ENCODE peak calls at places on chromosomes 7 and 10, in nine cellular contexts. One of them, this sample, is unnamed.

GRCh38 chr10:70759769-70760168 is 25.4 kb downstream of the TBATA start:
- DNase-seq in ELF-1: peak
- DNase-seq in HuH-7.5: no peak
- DNase-seq in endothelial cell: no peak
- DNase-seq in HEK293T: no peak
- DNase-seq in neuronal stem cell: no peak
- DNase-seq in NCI-H2081: no peak
- DNase-seq in Calu3: no peak
- DNase-seq in skeletal muscle cell: no peak
- DNase-seq in this sample: no peak

GRCh38 chr10:24344279-24344678 is 135.3 kb downstream of the KIAA1217 start:
- DNase-seq in ELF-1: no peak
- DNase-seq in HuH-7.5: no peak
- DNase-seq in endothelial cell: no peak
- DNase-seq in HEK293T: no peak
- DNase-seq in neuronal stem cell: no peak
- DNase-seq in NCI-H2081: no peak
- DNase-seq in Calu3: peak
- DNase-seq in skeletal muscle cell: peak
- DNase-seq in this sample: peak

GRCh38 chr7:121530251-121531174 is 134.4 kb upstream of the FAM3C start:
- DNase-seq in ELF-1: peak
- DNase-seq in HuH-7.5: no peak
- DNase-seq in endothelial cell: no peak
- DNase-seq in HEK293T: no peak
- DNase-seq in neuronal stem cell: no peak
- DNase-seq in NCI-H2081: no peak
- DNase-seq in Calu3: peak
- DNase-seq in skeletal muscle cell: peak
- DNase-seq in this sample: no peak

GRCh38 chr10:60820093-60820769 is 42.0 kb downstream of the CDK1 start:
- DNase-seq in ELF-1: no peak
- DNase-seq in HuH-7.5: no peak
- DNase-seq in endothelial cell: no peak
- DNase-seq in HEK293T: no peak
- DNase-seq in neuronal stem cell: no peak
- DNase-seq in NCI-H2081: no peak
- DNase-seq in Calu3: no peak
- DNase-seq in skeletal muscle cell: no peak
- DNase-seq in this sample: peak

GRCh38 chr7:2928613-2929311 is 84.7 kb upstream of the GNA12 start:
- DNase-seq in ELF-1: no peak
- DNase-seq in HuH-7.5: no peak
- DNase-seq in endothelial cell: no peak
- DNase-seq in HEK293T: no peak
- DNase-seq in neuronal stem cell: no peak
- DNase-seq in NCI-H2081: peak
- DNase-seq in Calu3: no peak
- DNase-seq in skeletal muscle cell: no peak
- DNase-seq in this sample: no peak

GRCh38 chr7:18574235-18574540 is 78.6 kb downstream of the HDAC9 start:
- DNase-seq in ELF-1: no peak
- DNase-seq in HuH-7.5: no peak
- DNase-seq in endothelial cell: no peak
- DNase-seq in HEK293T: no peak
- DNase-seq in neuronal stem cell: no peak
- DNase-seq in NCI-H2081: no peak
- DNase-seq in Calu3: no peak
- DNase-seq in skeletal muscle cell: no peak
- DNase-seq in this sample: no peak

GRCh38 chr10:78165617-78166016 is 132.0 kb downstream of the RPS24 start:
- DNase-seq in ELF-1: peak
- DNase-seq in HuH-7.5: peak
- DNase-seq in endothelial cell: peak
- DNase-seq in HEK293T: peak
- DNase-seq in neuronal stem cell: peak
- DNase-seq in NCI-H2081: no peak
- DNase-seq in Calu3: no peak
- DNase-seq in skeletal muscle cell: no peak
- DNase-seq in this sample: peak

GRCh38 chr7:85172530-85172941 is 14.3 kb downstream of the SEMA3D start:
- DNase-seq in ELF-1: no peak
- DNase-seq in HuH-7.5: no peak
- DNase-seq in endothelial cell: no peak
- DNase-seq in HEK293T: no peak
- DNase-seq in neuronal stem cell: no peak
- DNase-seq in NCI-H2081: no peak
- DNase-seq in Calu3: no peak
- DNase-seq in skeletal muscle cell: peak
- DNase-seq in this sample: peak

GRCh38 chr10:106609867-106610266 is 554.6 kb downstream of the SORCS1 start:
- DNase-seq in ELF-1: peak
- DNase-seq in HuH-7.5: no peak
- DNase-seq in endothelial cell: no peak
- DNase-seq in HEK293T: peak
- DNase-seq in neuronal stem cell: no peak
- DNase-seq in NCI-H2081: no peak
- DNase-seq in Calu3: no peak
- DNase-seq in skeletal muscle cell: no peak
- DNase-seq in this sample: peak

GRCh38 chr10:124596914-124597676 is 135.5 kb downstream of the LHPP start:
- DNase-seq in ELF-1: no peak
- DNase-seq in HuH-7.5: no peak
- DNase-seq in endothelial cell: no peak
- DNase-seq in HEK293T: no peak
- DNase-seq in neuronal stem cell: no peak
- DNase-seq in NCI-H2081: no peak
- DNase-seq in Calu3: no peak
- DNase-seq in skeletal muscle cell: no peak
- DNase-seq in this sample: no peak

GRCh38 chr10:4059471-4060138 is 274.6 kb upstream of the KLF6 start:
- DNase-seq in ELF-1: no peak
- DNase-seq in HuH-7.5: no peak
- DNase-seq in endothelial cell: no peak
- DNase-seq in HEK293T: no peak
- DNase-seq in neuronal stem cell: no peak
- DNase-seq in NCI-H2081: no peak
- DNase-seq in Calu3: no peak
- DNase-seq in skeletal muscle cell: no peak
- DNase-seq in this sample: no peak

GRCh38 chr7:93361853-93362252 is 129.7 kb downstream of the VPS50 start:
- DNase-seq in ELF-1: no peak
- DNase-seq in HuH-7.5: no peak
- DNase-seq in endothelial cell: no peak
- DNase-seq in HEK293T: no peak
- DNase-seq in neuronal stem cell: no peak
- DNase-seq in NCI-H2081: no peak
- DNase-seq in Calu3: no peak
- DNase-seq in skeletal muscle cell: no peak
- DNase-seq in this sample: no peak

This sample was measured in cardiac muscle cell.